ENCODE peak calls at places on chromosome 4, in nine cellular contexts. T is activated CD4-positive, alpha-beta memory T cell treated with anti-CD3 and anti-CD28 coated beads, Interleukin-2, amount 10 ng/mL, durations not matched to agents 7 days and 5 days; P is T-helper 17 cell; H is activated T-helper 1 cell treated with anti-CD3 and anti-CD28 coated beads, Interleukin-2, amount 50 U/mL, for 16 hours; W is renal cortical epithelial cell; F is head of caudate nucleus; V is left colon; Z is GF-D8; I is T-helper 2 cell. S is an unnamed sample.

GRCh38 chr4:168710353-168710946 is 213.6 kb downstream of the PALLD start:
- DNase-seq in W (peak), V (no peak), P (no peak), H (no peak), F (peak), T (no peak), I (no peak), Z (no peak), S (peak)

GRCh38 chr4:101835121-101835904 is 44.8 kb downstream of the BANK1 start:
- DNase-seq in I (no peak), Z (no peak), W (peak), P (no peak), F (peak), H (no peak), V (no peak), T (no peak), S (peak)

GRCh38 chr4:3640587-3640962 is 108.4 kb upstream of the LRPAP1 start:
- DNase-seq in F (no peak), V (no peak), T (no peak), W (no peak), I (no peak), H (no peak), Z (no peak), P (no peak), S (peak)

GRCh38 chr4:8012517-8012916 is 72.9 kb upstream of the AFAP1 start:
- DNase-seq in Z (no peak), H (no peak), F (no peak), V (no peak), I (no peak), P (no peak), W (no peak), T (no peak), S (no peak)

GRCh38 chr4:16844796-16845586 is 53.5 kb downstream of the LDB2 start:
- DNase-seq in Z (no peak), P (no peak), F (no peak), V (no peak), I (no peak), W (peak), H (no peak), T (no peak), S (peak)

GRCh38 chr4:42452823-42453222 is 55.5 kb downstream of the SHISA3 start:
- DNase-seq in I (no peak), T (no peak), V (no peak), W (peak), H (no peak), Z (no peak), P (no peak), F (no peak), S (no peak)

GRCh38 chr4:38354872-38355271 is 309.1 kb upstream of the KLF3 start:
- DNase-seq in H (no peak), Z (no peak), W (no peak), T (no peak), I (no peak), V (no peak), P (no peak), F (no peak), S (no peak)

GRCh38 chr4:2965262-2965661 is 1.9 kb downstream of the GRK4 start:
- DNase-seq in P (no peak), Z (no peak), T (no peak), V (no peak), W (no peak), H (no peak), F (no peak), I (no peak), S (no peak)

GRCh38 chr4:54877006-54877405 is 219.2 kb downstream of the KIT start:
- DNase-seq in H (no peak), F (no peak), P (no peak), Z (no peak), W (no peak), T (no peak), I (no peak), V (no peak), S (peak)

GRCh38 chr4:41709844-41710481 is 38.6 kb downstream of the PHOX2B start:
- DNase-seq in P (no peak), F (no peak), Z (no peak), W (peak), T (no peak), I (no peak), V (no peak), H (no peak), S (peak)

GRCh38 chr4:107492566-107492965 is 227.5 kb downstream of the PAPSS1 start:
- DNase-seq in P (no peak), F (no peak), V (no peak), W (no peak), Z (no peak), I (no peak), H (no peak), T (no peak), S (no peak)

GRCh38 chr4:86497131-86497530 is 97.0 kb upstream of the PTPN13 start:
- DNase-seq in V (no peak), W (peak), H (no peak), T (no peak), Z (no peak), I (no peak), P (no peak), F (no peak), S (peak)

GRCh38 chr4:139655116-139655515 is 10.5 kb upstream of the MGST2 start:
- DNase-seq in W (peak), H (no peak), I (no peak), T (peak), V (no peak), Z (peak), P (no peak), F (peak), S (peak)

GRCh38 chr4:175932116-175932515 is 120.1 kb upstream of the GPM6A start:
- DNase-seq in Z (no peak), H (no peak), F (no peak), P (no peak), I (no peak), W (no peak), V (no peak), T (no peak), S (no peak)

GRCh38 chr4:13415068-13415785 is 68.9 kb downstream of the RAB28 start:
- DNase-seq in V (no peak), H (no peak), Z (no peak), F (no peak), T (no peak), I (no peak), W (no peak), P (no peak), S (no peak)

GRCh38 chr4:184228306-184228705 is 10.6 kb upstream of the ENPP6 start:
- DNase-seq in H (no peak), F (no peak), I (no peak), Z (no peak), V (no peak), W (no peak), T (no peak), P (no peak), S (no peak)

GRCh38 chr4:41539711-41540110 is 1.8 kb downstream of the LIMCH1 start:
- DNase-seq in W (no peak), Z (no peak), H (no peak), P (no peak), I (no peak), F (no peak), T (no peak), V (no peak), S (no peak)

GRCh38 chr4:8192748-8193738 is 6.0 kb upstream of the SH3TC1 start:
- DNase-seq in P (no peak), H (no peak), W (peak), I (no peak), T (peak), V (peak), F (peak), Z (peak), S (peak)

GRCh38 chr4:185779520-185779919 is 32.5 kb downstream of the SORBS2 start:
- DNase-seq in P (no peak), T (no peak), I (no peak), Z (no peak), H (no peak), V (no peak), W (no peak), F (no peak), S (no peak)

GRCh38 chr4:97987019-97987648 is 156.1 kb downstream of the STPG2 start:
- DNase-seq in V (no peak), W (peak), H (no peak), P (no peak), F (no peak), I (no peak), T (no peak), Z (peak), S (peak)

GRCh38 chr4:108360857-108361820 is 192.4 kb upstream of the LEF1 start:
- DNase-seq in W (peak), H (no peak), Z (no peak), P (no peak), T (no peak), I (no peak), V (no peak), F (no peak), S (peak)

GRCh38 chr4:116531870-116532269 is 553.5 kb downstream of the TRAM1L1 start:
- DNase-seq in I (no peak), V (no peak), F (no peak), Z (peak), T (no peak), H (no peak), W (no peak), P (no peak), S (no peak)

GRCh38 chr4:37454263-37454800 is 209.8 kb downstream of the NWD2 start:
- DNase-seq in T (no peak), I (no peak), H (no peak), V (no peak), Z (no peak), W (no peak), F (no peak), P (no peak), S (no peak)

GRCh38 chr4:2935762-2936743 is 27.2 kb downstream of the NOP14 start:
- DNase-seq in V (no peak), T (peak), I (peak), Z (no peak), F (no peak), H (no peak), W (peak), P (no peak), S (no peak)